ENCODE peak calls at places on chromosomes 1 and 21, in ten cellular contexts. One of them, this sample, is unnamed.

GRCh38 chr1:87336623-87337067 is 8.0 kb downstream of the LMO4 start:
- DNase-seq in activated CD8-positive, alpha-beta T cell treated with anti-CD3 and anti-CD28 coated beads for 36 hours: no peak
- DNase-seq in AG04450: no peak
- DNase-seq in GM13977: no peak
- DNase-seq in lower lobe of right lung: no peak
- DNase-seq in fibroblast of pulmonary artery: no peak
- DNase-seq in lower leg skin: no peak
- DNase-seq in activated B cell treated with CpG ODN at 0.5 μM for 24 hours: no peak
- DNase-seq in tibial artery: no peak
- DNase-seq in adrenal gland: no peak
- DNase-seq in this sample: no peak

GRCh38 chr21:42532466-42533181 is 19.0 kb downstream of the SLC37A1 start:
- DNase-seq in lower lobe of right lung: peak; percentile 74
- DNase-seq in activated CD8-positive, alpha-beta T cell treated with anti-CD3 and anti-CD28 coated beads for 36 hours: no peak
- DNase-seq in activated B cell treated with CpG ODN at 0.5 μM for 24 hours: peak; percentile 60
- DNase-seq in lower leg skin: peak; percentile 59
- DNase-seq in fibroblast of pulmonary artery: no peak
- DNase-seq in tibial artery: peak; percentile 93
- DNase-seq in AG04450: no peak
- DNase-seq in GM13977: no peak
- DNase-seq in adrenal gland: peak; percentile 90
- DNase-seq in this sample: peak; percentile 41

GRCh38 chr1:47225430-47226100 is 6.5 kb downstream of the TAL1 start:
- DNase-seq in lower leg skin: no peak
- DNase-seq in GM13977: no peak
- DNase-seq in tibial artery: no peak
- DNase-seq in fibroblast of pulmonary artery: no peak
- DNase-seq in adrenal gland: no peak
- DNase-seq in activated B cell treated with CpG ODN at 0.5 μM for 24 hours: no peak
- DNase-seq in lower lobe of right lung: no peak
- DNase-seq in activated CD8-positive, alpha-beta T cell treated with anti-CD3 and anti-CD28 coated beads for 36 hours: no peak
- DNase-seq in AG04450: no peak
- DNase-seq in this sample: no peak

GRCh38 chr1:25476186-25477097 is 45.7 kb downstream of the MACO1 start:
- DNase-seq in lower lobe of right lung: no peak
- DNase-seq in activated B cell treated with CpG ODN at 0.5 μM for 24 hours: no peak
- DNase-seq in lower leg skin: no peak
- DNase-seq in fibroblast of pulmonary artery: no peak
- DNase-seq in tibial artery: no peak
- DNase-seq in AG04450: no peak
- DNase-seq in activated CD8-positive, alpha-beta T cell treated with anti-CD3 and anti-CD28 coated beads for 36 hours: no peak
- DNase-seq in GM13977: no peak
- DNase-seq in adrenal gland: no peak
- DNase-seq in this sample: no peak

GRCh38 chr1:92817986-92818764 is 13.7 kb upstream of the RPL5 start:
- DNase-seq in tibial artery: no peak
- DNase-seq in activated CD8-positive, alpha-beta T cell treated with anti-CD3 and anti-CD28 coated beads for 36 hours: peak; percentile 30
- DNase-seq in fibroblast of pulmonary artery: peak; percentile 61
- DNase-seq in activated B cell treated with CpG ODN at 0.5 μM for 24 hours: no peak
- DNase-seq in GM13977: peak; percentile 55
- DNase-seq in AG04450: no peak
- DNase-seq in lower lobe of right lung: no peak
- DNase-seq in adrenal gland: no peak
- DNase-seq in lower leg skin: no peak
- DNase-seq in this sample: no peak

GRCh38 chr1:202811296-202812175 is 782 bp downstream of the PCAT6 start:
- DNase-seq in activated B cell treated with CpG ODN at 0.5 μM for 24 hours: peak; percentile 31
- DNase-seq in fibroblast of pulmonary artery: no peak
- DNase-seq in AG04450: no peak
- DNase-seq in GM13977: peak; percentile 51
- DNase-seq in lower lobe of right lung: no peak
- DNase-seq in lower leg skin: no peak
- DNase-seq in activated CD8-positive, alpha-beta T cell treated with anti-CD3 and anti-CD28 coated beads for 36 hours: peak; percentile 78
- DNase-seq in tibial artery: no peak
- DNase-seq in adrenal gland: peak; percentile 42
- DNase-seq in this sample: no peak

GRCh38 chr1:37930246-37931142 is 16.4 kb downstream of the INPP5B start:
- DNase-seq in activated B cell treated with CpG ODN at 0.5 μM for 24 hours: no peak
- DNase-seq in adrenal gland: no peak
- DNase-seq in AG04450: no peak
- DNase-seq in tibial artery: no peak
- DNase-seq in lower leg skin: no peak
- DNase-seq in fibroblast of pulmonary artery: peak; percentile 22
- DNase-seq in lower lobe of right lung: peak; percentile 73
- DNase-seq in GM13977: no peak
- DNase-seq in activated CD8-positive, alpha-beta T cell treated with anti-CD3 and anti-CD28 coated beads for 36 hours: peak; percentile 82
- DNase-seq in this sample: no peak

GRCh38 chr1:55131801-55132200 is 83.4 kb downstream of the USP24 start:
- DNase-seq in fibroblast of pulmonary artery: peak; percentile 21
- DNase-seq in activated B cell treated with CpG ODN at 0.5 μM for 24 hours: no peak
- DNase-seq in lower lobe of right lung: no peak
- DNase-seq in GM13977: no peak
- DNase-seq in lower leg skin: no peak
- DNase-seq in adrenal gland: no peak
- DNase-seq in tibial artery: no peak
- DNase-seq in AG04450: peak; percentile 34
- DNase-seq in activated CD8-positive, alpha-beta T cell treated with anti-CD3 and anti-CD28 coated beads for 36 hours: no peak
- DNase-seq in this sample: no peak

GRCh38 chr1:78651247-78651646 is 1.6 kb downstream of the IFI44 start:
- DNase-seq in fibroblast of pulmonary artery: peak; percentile 1
- DNase-seq in GM13977: no peak
- DNase-seq in lower lobe of right lung: no peak
- DNase-seq in adrenal gland: no peak
- DNase-seq in tibial artery: no peak
- DNase-seq in AG04450: no peak
- DNase-seq in activated CD8-positive, alpha-beta T cell treated with anti-CD3 and anti-CD28 coated beads for 36 hours: peak; percentile 23
- DNase-seq in lower leg skin: no peak
- DNase-seq in activated B cell treated with CpG ODN at 0.5 μM for 24 hours: no peak
- DNase-seq in this sample: no peak

GRCh38 chr1:78830321-78830720 is 176.2 kb downstream of the ADGRL4 start:
- DNase-seq in activated CD8-positive, alpha-beta T cell treated with anti-CD3 and anti-CD28 coated beads for 36 hours: no peak
- DNase-seq in activated B cell treated with CpG ODN at 0.5 μM for 24 hours: no peak
- DNase-seq in lower leg skin: no peak
- DNase-seq in fibroblast of pulmonary artery: no peak
- DNase-seq in tibial artery: no peak
- DNase-seq in AG04450: no peak
- DNase-seq in lower lobe of right lung: no peak
- DNase-seq in adrenal gland: no peak
- DNase-seq in GM13977: no peak
- DNase-seq in this sample: no peak

GRCh38 chr1:7922301-7922700 is 18.3 kb downstream of the TNFRSF9 start:
- DNase-seq in GM13977: no peak
- DNase-seq in lower leg skin: no peak
- DNase-seq in tibial artery: no peak
- DNase-seq in activated B cell treated with CpG ODN at 0.5 μM for 24 hours: no peak
- DNase-seq in fibroblast of pulmonary artery: peak; percentile 29
- DNase-seq in adrenal gland: no peak
- DNase-seq in lower lobe of right lung: no peak
- DNase-seq in activated CD8-positive, alpha-beta T cell treated with anti-CD3 and anti-CD28 coated beads for 36 hours: no peak
- DNase-seq in AG04450: no peak
- DNase-seq in this sample: no peak

GRCh38 chr1:84887261-84887934 is 5.6 kb downstream of the LPAR3 start:
- DNase-seq in adrenal gland: no peak
- DNase-seq in activated B cell treated with CpG ODN at 0.5 μM for 24 hours: no peak
- DNase-seq in tibial artery: no peak
- DNase-seq in lower leg skin: no peak
- DNase-seq in AG04450: peak; percentile 37
- DNase-seq in lower lobe of right lung: no peak
- DNase-seq in fibroblast of pulmonary artery: peak; percentile 77
- DNase-seq in GM13977: no peak
- DNase-seq in activated CD8-positive, alpha-beta T cell treated with anti-CD3 and anti-CD28 coated beads for 36 hours: no peak
- DNase-seq in this sample: no peak

GRCh38 chr1:170077926-170078325 is 3.4 kb upstream of the KIFAP3 start:
- DNase-seq in AG04450: no peak
- DNase-seq in lower leg skin: no peak
- DNase-seq in tibial artery: no peak
- DNase-seq in GM13977: no peak
- DNase-seq in activated B cell treated with CpG ODN at 0.5 μM for 24 hours: no peak
- DNase-seq in fibroblast of pulmonary artery: no peak
- DNase-seq in adrenal gland: no peak
- DNase-seq in lower lobe of right lung: no peak
- DNase-seq in activated CD8-positive, alpha-beta T cell treated with anti-CD3 and anti-CD28 coated beads for 36 hours: no peak
- DNase-seq in this sample: no peak

GRCh38 chr1:207565546-207566468 is 69.8 kb downstream of the CR1 start:
- DNase-seq in lower leg skin: no peak
- DNase-seq in fibroblast of pulmonary artery: peak; percentile 15
- DNase-seq in GM13977: no peak
- DNase-seq in lower lobe of right lung: no peak
- DNase-seq in adrenal gland: peak; percentile 15
- DNase-seq in tibial artery: no peak
- DNase-seq in activated CD8-positive, alpha-beta T cell treated with anti-CD3 and anti-CD28 coated beads for 36 hours: peak; percentile 40
- DNase-seq in activated B cell treated with CpG ODN at 0.5 μM for 24 hours: no peak
- DNase-seq in AG04450: no peak
- DNase-seq in this sample: no peak

GRCh38 chr1:12135612-12136011 is 31.2 kb upstream of the TNFRSF1B start:
- DNase-seq in GM13977: no peak
- DNase-seq in AG04450: no peak
- DNase-seq in tibial artery: peak; percentile 69
- DNase-seq in adrenal gland: no peak
- DNase-seq in fibroblast of pulmonary artery: no peak
- DNase-seq in lower lobe of right lung: no peak
- DNase-seq in lower leg skin: no peak
- DNase-seq in activated CD8-positive, alpha-beta T cell treated with anti-CD3 and anti-CD28 coated beads for 36 hours: no peak
- DNase-seq in activated B cell treated with CpG ODN at 0.5 μM for 24 hours: no peak
- DNase-seq in this sample: no peak

GRCh38 chr1:234509457-234510328 is 30.7 kb upstream of the TARBP1 start:
- DNase-seq in AG04450: no peak
- DNase-seq in lower lobe of right lung: no peak
- DNase-seq in activated B cell treated with CpG ODN at 0.5 μM for 24 hours: no peak
- DNase-seq in fibroblast of pulmonary artery: no peak
- DNase-seq in adrenal gland: no peak
- DNase-seq in lower leg skin: no peak
- DNase-seq in tibial artery: no peak
- DNase-seq in GM13977: no peak
- DNase-seq in activated CD8-positive, alpha-beta T cell treated with anti-CD3 and anti-CD28 coated beads for 36 hours: no peak
- DNase-seq in this sample: no peak

GRCh38 chr21:34936299-34936698 is 112.8 kb downstream of the RUNX1 start:
- DNase-seq in AG04450: no peak
- DNase-seq in lower leg skin: no peak
- DNase-seq in tibial artery: no peak
- DNase-seq in activated CD8-positive, alpha-beta T cell treated with anti-CD3 and anti-CD28 coated beads for 36 hours: peak; percentile 15
- DNase-seq in activated B cell treated with CpG ODN at 0.5 μM for 24 hours: no peak
- DNase-seq in adrenal gland: no peak
- DNase-seq in lower lobe of right lung: no peak
- DNase-seq in fibroblast of pulmonary artery: no peak
- DNase-seq in GM13977: no peak
- DNase-seq in this sample: no peak

GRCh38 chr21:42654179-42654912 is 925 bp downstream of the PDE9A start:
- DNase-seq in tibial artery: no peak
- DNase-seq in lower lobe of right lung: peak; percentile 49
- DNase-seq in GM13977: peak; percentile 76
- DNase-seq in AG04450: no peak
- DNase-seq in activated CD8-positive, alpha-beta T cell treated with anti-CD3 and anti-CD28 coated beads for 36 hours: peak; percentile 43
- DNase-seq in adrenal gland: no peak
- DNase-seq in activated B cell treated with CpG ODN at 0.5 μM for 24 hours: no peak
- DNase-seq in lower leg skin: no peak
- DNase-seq in fibroblast of pulmonary artery: no peak
- DNase-seq in this sample: no peak

GRCh38 chr1:3649342-3650247 is at the start of gene WRAP73:
- DNase-seq in fibroblast of pulmonary artery: peak; percentile 92
- DNase-seq in AG04450: peak; percentile 75
- DNase-seq in adrenal gland: peak; percentile 83
- DNase-seq in activated B cell treated with CpG ODN at 0.5 μM for 24 hours: peak; percentile 84
- DNase-seq in tibial artery: peak; percentile 92
- DNase-seq in activated CD8-positive, alpha-beta T cell treated with anti-CD3 and anti-CD28 coated beads for 36 hours: peak; percentile 98
- DNase-seq in GM13977: peak; percentile 98
- DNase-seq in lower lobe of right lung: peak; percentile 95
- DNase-seq in lower leg skin: peak; percentile 84
- DNase-seq in this sample: peak; percentile 74
- TF ChIP-seq CTCF in fibroblast of pulmonary artery: no peak
- TF ChIP-seq CTCF in AG04450: peak; percentile 36
- TF ChIP-seq CTCF in adrenal gland: no peak
- TF ChIP-seq CTCF in activated B cell treated with CpG ODN at 0.5 μM for 24 hours: no peak
- TF ChIP-seq CTCF in tibial artery: no peak
- TF ChIP-seq CTCF in activated CD8-positive, alpha-beta T cell treated with anti-CD3 and anti-CD28 coated beads for 36 hours: peak; percentile 16
- TF ChIP-seq CTCF in GM13977: peak; percentile 46
- TF ChIP-seq CTCF in lower lobe of right lung: peak; percentile 35
- TF ChIP-seq CTCF in lower leg skin: no peak
- TF ChIP-seq CTCF in this sample: no peak

DNA sequence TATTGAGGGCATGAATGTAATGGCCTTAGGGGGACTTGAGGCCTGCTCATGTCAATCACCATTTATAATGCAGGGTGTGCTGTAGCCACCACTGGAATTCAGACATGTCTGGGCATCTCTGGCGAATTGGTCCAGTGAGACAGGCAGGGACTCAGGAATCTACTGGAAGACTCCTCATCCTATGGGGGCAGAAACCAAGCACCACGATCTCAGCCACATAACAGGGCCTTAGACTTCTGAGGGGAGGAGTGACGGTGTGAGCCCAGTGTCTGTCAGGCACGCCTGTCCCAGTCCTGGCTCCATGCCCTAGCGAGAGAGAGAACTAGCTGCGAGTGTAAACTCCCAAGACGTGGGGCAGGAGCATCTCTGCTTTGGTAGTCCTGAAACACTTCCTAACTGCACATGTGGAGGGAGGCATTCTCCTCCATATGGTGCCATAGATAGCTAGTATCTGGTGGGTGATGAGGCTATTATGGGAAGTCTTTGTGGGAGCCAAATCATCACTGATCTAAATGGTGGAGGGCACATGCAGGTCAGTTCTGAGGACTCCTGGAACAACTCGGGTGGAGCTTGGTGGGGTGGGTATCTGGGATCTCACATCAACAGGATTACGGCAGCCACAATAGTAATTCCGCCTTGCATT is 29.8 kb upstream of the KIAA0040 start:
- DNase-seq in lower leg skin: no peak
- DNase-seq in tibial artery: no peak
- DNase-seq in fibroblast of pulmonary artery: no peak
- DNase-seq in lower lobe of right lung: no peak
- DNase-seq in AG04450: no peak
- DNase-seq in activated CD8-positive, alpha-beta T cell treated with anti-CD3 and anti-CD28 coated beads for 36 hours: no peak
- DNase-seq in adrenal gland: no peak
- DNase-seq in activated B cell treated with CpG ODN at 0.5 μM for 24 hours: no peak
- DNase-seq in GM13977: no peak
- DNase-seq in this sample: no peak
- TF ChIP-seq CTCF in lower leg skin: no peak
- TF ChIP-seq CTCF in tibial artery: no peak
- TF ChIP-seq CTCF in fibroblast of pulmonary artery: no peak
- TF ChIP-seq CTCF in lower lobe of right lung: no peak
- TF ChIP-seq CTCF in AG04450: no peak
- TF ChIP-seq CTCF in activated CD8-positive, alpha-beta T cell treated with anti-CD3 and anti-CD28 coated beads for 36 hours: no peak
- TF ChIP-seq CTCF in adrenal gland: no peak
- TF ChIP-seq CTCF in activated B cell treated with CpG ODN at 0.5 μM for 24 hours: no peak
- TF ChIP-seq CTCF in GM13977: no peak
- TF ChIP-seq CTCF in this sample: no peak

GRCh38 chr21:17660449-17660848 is 47.7 kb upstream of the BTG3 start:
- DNase-seq in AG04450: no peak
- DNase-seq in tibial artery: no peak
- DNase-seq in GM13977: no peak
- DNase-seq in activated CD8-positive, alpha-beta T cell treated with anti-CD3 and anti-CD28 coated beads for 36 hours: no peak
- DNase-seq in fibroblast of pulmonary artery: no peak
- DNase-seq in lower leg skin: no peak
- DNase-seq in adrenal gland: no peak
- DNase-seq in lower lobe of right lung: no peak
- DNase-seq in activated B cell treated with CpG ODN at 0.5 μM for 24 hours: no peak
- DNase-seq in this sample: no peak
- TF ChIP-seq CTCF in AG04450: no peak
- TF ChIP-seq CTCF in tibial artery: no peak
- TF ChIP-seq CTCF in GM13977: no peak
- TF ChIP-seq CTCF in activated CD8-positive, alpha-beta T cell treated with anti-CD3 and anti-CD28 coated beads for 36 hours: no peak
- TF ChIP-seq CTCF in fibroblast of pulmonary artery: no peak
- TF ChIP-seq CTCF in lower leg skin: no peak
- TF ChIP-seq CTCF in adrenal gland: no peak
- TF ChIP-seq CTCF in lower lobe of right lung: no peak
- TF ChIP-seq CTCF in activated B cell treated with CpG ODN at 0.5 μM for 24 hours: no peak
- TF ChIP-seq CTCF in this sample: no peak

GRCh38 chr1:216832192-216832591 is 109.0 kb upstream of the ESRRG start:
- DNase-seq in lower lobe of right lung: no peak
- DNase-seq in activated CD8-positive, alpha-beta T cell treated with anti-CD3 and anti-CD28 coated beads for 36 hours: no peak
- DNase-seq in AG04450: no peak
- DNase-seq in lower leg skin: no peak
- DNase-seq in fibroblast of pulmonary artery: no peak
- DNase-seq in activated B cell treated with CpG ODN at 0.5 μM for 24 hours: no peak
- DNase-seq in tibial artery: no peak
- DNase-seq in GM13977: no peak
- DNase-seq in adrenal gland: no peak
- DNase-seq in this sample: no peak
- TF ChIP-seq CTCF in lower lobe of right lung: no peak
- TF ChIP-seq CTCF in activated CD8-positive, alpha-beta T cell treated with anti-CD3 and anti-CD28 coated beads for 36 hours: no peak
- TF ChIP-seq CTCF in AG04450: no peak
- TF ChIP-seq CTCF in lower leg skin: no peak
- TF ChIP-seq CTCF in fibroblast of pulmonary artery: no peak
- TF ChIP-seq CTCF in activated B cell treated with CpG ODN at 0.5 μM for 24 hours: no peak
- TF ChIP-seq CTCF in tibial artery: no peak
- TF ChIP-seq CTCF in GM13977: no peak
- TF ChIP-seq CTCF in adrenal gland: no peak
- TF ChIP-seq CTCF in this sample: no peak